ENCODE peak calls at places on chromosomes 1 and 21, in five cellular contexts. I, B, N, Z and C are unnamed samples. For H3K4me1, the result is how much of the 10 kb centered on the place peaks cover.

GRCh38 chr1:167661527-167662436 is 31.8 kb downstream of the RCSD1 start:
- DNase-seq in I (no peak), B (no peak), N (no peak), Z (no peak), C (no peak)

GRCh38 chr21:42469272-42469671 is 26.8 kb downstream of the RSPH1 start:
- DNase-seq in I (no peak), B (peak), N (no peak), Z (no peak), C (no peak)

GRCh38 chr1:21318714-21319159 is 28.5 kb upstream of the ECE1 start:
- DNase-seq in I (peak), B (peak), N (no peak), Z (peak), C (peak)

GRCh38 chr1:198699167-198700015 is 60.6 kb downstream of the PTPRC start:
- DNase-seq in I (peak), B (peak), N (no peak), Z (peak), C (no peak)

GRCh38 chr1:14413809-14414208 is 184.7 kb upstream of the KAZN start:
- DNase-seq in I (no peak), B (no peak), N (no peak), Z (no peak), C (no peak)

GRCh38 chr1:43779805-43780403 is 72.6 kb downstream of the ST3GAL3 start:
- DNase-seq in I (no peak), B (no peak), N (no peak), Z (no peak), C (no peak)

GRCh38 chr1:229843627-229844238 is 217.7 kb downstream of the URB2 start:
- DNase-seq in I (peak), B (peak), N (no peak), Z (no peak), C (no peak)

GRCh38 chr1:15168479-15168878 is 14.9 kb downstream of the TMEM51 start:
- DNase-seq in I (no peak), B (no peak), N (no peak), Z (no peak), C (no peak)

GRCh38 chr1:183318433-183318832 is 99.7 kb downstream of the NMNAT2 start:
- DNase-seq in I (peak), B (peak), N (peak), Z (peak), C (peak)

GRCh38 chr1:55369474-55369873 is 154.3 kb upstream of the USP24 start:
- DNase-seq in I (no peak), B (no peak), N (peak), Z (no peak), C (no peak)

GRCh38 chr1:155171836-155172731 is 1.0 kb downstream of the KRTCAP2 start:
- DNase-seq in I (no peak), B (no peak), N (peak), Z (no peak), C (peak)

GRCh38 chr1:222372221-222372620 is 175.7 kb downstream of the HHIPL2 start:
- DNase-seq in I (no peak), B (no peak), N (no peak), Z (no peak), C (no peak)

GRCh38 chr1:156849151-156849496 is 9.8 kb downstream of the INSRR start:
- DNase-seq in I (no peak), B (no peak), N (no peak), Z (no peak), C (no peak)

GRCh38 chr1:160207751-160208150 is 2.6 kb downstream of the PEA15 start:
- DNase-seq in I (no peak), B (no peak), N (no peak), Z (no peak), C (no peak)

GRCh38 chr1:175134500-175134899 is 58.1 kb downstream of the KIAA0040 start:
- DNase-seq in I (no peak), B (no peak), N (no peak), Z (no peak), C (no peak)

GRCh38 chr1:156477526-156478249 is 22.9 kb downstream of the MEF2D start:
- DNase-seq in I (no peak), B (no peak), N (no peak), Z (no peak), C (no peak)

GRCh38 chr1:173255214-173255813 is 48.2 kb upstream of the TNFSF4 start:
- DNase-seq in I (no peak), B (no peak), N (no peak), Z (no peak), C (no peak)

GRCh38 chr1:1768249-1768992 is 9.8 kb downstream of the NADK start:
- DNase-seq in I (no peak), B (no peak), N (no peak), Z (no peak), C (no peak)

GRCh38 chr1:25135903-25136302 is 96.4 kb downstream of the SYF2 start:
- DNase-seq in I (no peak), B (no peak), N (no peak), Z (no peak), C (no peak)

GRCh38 chr1:39850606-39851216 is 32.6 kb downstream of the TRIT1 start:
- DNase-seq in I (no peak), B (no peak), N (no peak), Z (no peak), C (no peak)

GRCh38 chr1:214540324-214540723 is 11.1 kb downstream of the PTPN14 start:
- DNase-seq in I (no peak), B (no peak), N (no peak), Z (no peak), C (no peak)

GRCh38 chr1:55352801-55353180 is 137.6 kb upstream of the USP24 start:
- DNase-seq in I (no peak), B (no peak), N (no peak), Z (no peak), C (no peak)

DNA sequence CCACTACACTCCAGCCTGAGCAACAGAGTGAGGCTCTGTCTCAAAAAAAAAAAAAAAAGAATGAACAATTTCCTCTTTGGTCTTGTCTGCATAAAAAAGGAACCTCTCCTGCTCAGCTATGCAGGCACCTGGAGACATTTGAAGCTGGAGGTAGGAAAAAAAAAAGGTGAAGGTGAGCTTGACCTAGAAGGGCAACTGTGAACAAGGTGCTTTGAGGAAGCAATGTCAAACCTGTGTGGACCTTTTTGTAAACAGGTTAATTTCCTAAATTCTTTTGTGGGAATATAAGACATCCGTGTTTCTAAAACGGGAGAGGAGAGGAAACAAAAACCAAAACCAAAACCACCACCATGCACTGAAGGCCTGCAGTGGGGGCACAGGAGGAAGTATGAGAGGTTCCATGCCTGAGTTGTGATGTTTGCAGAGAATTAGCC is 77.5 kb downstream of the SLC45A1 start:
- DNase-seq in I (no peak), B (no peak), N (no peak), Z (no peak), C (no peak)
- H3K4me1 ChIP-seq in I (half or more), B (under half), N (half or more), Z (half or more), C (half or more)

GRCh38 chr1:94929351-94929814 is 2.5 kb upstream of the CNN3 start:
- DNase-seq in I (no peak), B (peak), N (no peak), Z (no peak), C (no peak)
- H3K4me3 ChIP-seq in I (peak), B (peak), N (peak), Z (peak), C (peak)

GRCh38 chr1:152189657-152190442 is 30.8 kb upstream of the RPTN start:
- DNase-seq in I (peak), B (peak), N (no peak), Z (peak), C (peak)

GRCh38 chr1:152188673-152189591 is 29.9 kb upstream of the RPTN start:
- DNase-seq in I (peak), B (peak), N (no peak), Z (peak), C (peak)

GRCh38 chr1:152191260-152191659 is 32.2 kb upstream of the RPTN start:
- DNase-seq in I (no peak), B (no peak), N (no peak), Z (no peak), C (no peak)

GRCh38 chr1:152191711-152192110 is 32.3 kb downstream of the HRNR start:
- DNase-seq in I (no peak), B (no peak), N (no peak), Z (no peak), C (no peak)

DNA sequence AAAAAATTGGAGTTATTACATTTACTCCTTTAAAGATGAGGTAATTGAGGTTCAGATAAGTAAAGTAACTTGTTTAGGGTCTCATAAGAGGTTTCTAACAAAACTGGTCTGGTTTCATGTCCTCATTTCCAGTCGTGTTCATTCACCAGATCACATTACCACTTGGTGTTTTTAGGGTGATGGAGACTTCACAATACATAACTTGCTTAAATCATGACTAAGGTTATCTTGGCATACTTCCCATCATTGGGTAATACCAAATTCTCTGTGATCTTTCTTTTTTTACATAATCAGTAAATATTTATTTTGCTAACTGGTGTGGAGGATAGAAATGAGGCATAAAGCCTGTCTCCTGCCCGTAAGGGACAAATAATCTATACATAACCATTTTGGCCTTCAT is 31.6 kb upstream of the RPTN start:
- DNase-seq in I (no peak), B (no peak), N (no peak), Z (no peak), C (no peak)
- TF ChIP-seq POLR2AphosphoS5 in I (no peak), B (no peak), N (no peak), Z (no peak), C (no peak)

GRCh38 chr1:220182081-220182480 is 88.1 kb downstream of the IARS2 start:
- DNase-seq in I (no peak), B (no peak), N (no peak), Z (no peak), C (no peak)

GRCh38 chr1:220182656-220183055 is 88.7 kb downstream of the IARS2 start:
- DNase-seq in I (no peak), B (no peak), N (no peak), Z (no peak), C (no peak)

GRCh38 chr1:220189750-220190347 is 82.4 kb downstream of the RAB3GAP2 start:
- DNase-seq in I (no peak), B (no peak), N (no peak), Z (no peak), C (no peak)

GRCh38 chr1:220184503-220184902 is 87.8 kb downstream of the RAB3GAP2 start:
- DNase-seq in I (no peak), B (no peak), N (no peak), Z (no peak), C (no peak)

GRCh38 chr1:220186752-220187151 is 85.5 kb downstream of the RAB3GAP2 start:
- DNase-seq in I (no peak), B (no peak), N (no peak), Z (no peak), C (no peak)
- H3K4me1 ChIP-seq in I (under half), B (under half), N (under half), Z (under half), C (under half)